ENCODE peak calls at places on chromosomes 7 and 10, in nine cellular contexts. X, P, N, L, K, M, E, R and O are unnamed samples.

GRCh38 chr7:28329616-28330373 is 82.5 kb upstream of the CREB5 start:
- DNase-seq in X (no peak), P (no peak), N (no peak), L (no peak), K (no peak), M (no peak), E (no peak), R (no peak), O (no peak)

GRCh38 chr7:92768501-92769360 is 67.6 kb downstream of the CDK6 start:
- DNase-seq in X (peak; percentile 49), P (no peak), N (no peak), L (no peak), K (peak; percentile 53), M (no peak), E (no peak), R (peak; percentile 60), O (no peak)

GRCh38 chr10:35803046-35803445 is 160.9 kb upstream of the FZD8 start:
- DNase-seq in X (no peak), P (no peak), N (no peak), L (no peak), K (no peak), M (no peak), E (no peak), R (no peak), O (no peak)

GRCh38 chr7:2571409-2571808 is 12.6 kb downstream of the IQCE start:
- DNase-seq in X (no peak), P (no peak), N (no peak), L (no peak), K (no peak), M (no peak), E (no peak), R (no peak), O (no peak)

GRCh38 chr10:15088428-15089261 is at the start of gene ACBD7:
- DNase-seq in X (no peak), P (peak; percentile 95), N (peak; percentile 52), L (no peak), K (peak; percentile 94), M (peak; percentile 60), E (peak; percentile 86), R (peak; percentile 97), O (peak; percentile 41)

GRCh38 chr7:55574062-55574717 is 1.9 kb upstream of the VOPP1 start:
- DNase-seq in X (no peak), P (no peak), N (no peak), L (no peak), K (no peak), M (no peak), E (no peak), R (no peak), O (no peak)

GRCh38 chr7:330554-331230 is 40.7 kb downstream of the FOXL3 start:
- DNase-seq in X (no peak), P (no peak), N (no peak), L (no peak), K (no peak), M (no peak), E (no peak), R (no peak), O (no peak)

GRCh38 chr10:117594722-117595121 is 52.2 kb downstream of the EMX2 start:
- DNase-seq in X (no peak), P (no peak), N (no peak), L (no peak), K (no peak), M (no peak), E (no peak), R (no peak), O (no peak)

GRCh38 chr7:106767073-106767472 is 98.0 kb upstream of the PIK3CG start:
- DNase-seq in X (no peak), P (no peak), N (no peak), L (no peak), K (no peak), M (no peak), E (peak; percentile 55), R (no peak), O (peak; percentile 5)

GRCh38 chr7:52504546-52504945 is 530.9 kb upstream of the POM121L12 start:
- DNase-seq in X (no peak), P (no peak), N (no peak), L (no peak), K (no peak), M (no peak), E (no peak), R (no peak), O (no peak)

GRCh38 chr7:152544481-152544927 is 108.7 kb upstream of the KMT2C start:
- DNase-seq in X (no peak), P (no peak), N (no peak), L (no peak), K (peak; percentile 72), M (no peak), E (no peak), R (no peak), O (no peak)

GRCh38 chr7:41910916-41911315 is 208.0 kb upstream of the INHBA start:
- DNase-seq in X (no peak), P (no peak), N (no peak), L (no peak), K (no peak), M (no peak), E (no peak), R (no peak), O (no peak)

GRCh38 chr10:100131571-100131970 is 49.9 kb upstream of the CPN1 start:
- DNase-seq in X (no peak), P (no peak), N (no peak), L (no peak), K (no peak), M (no peak), E (no peak), R (no peak), O (no peak)

GRCh38 chr7:48710995-48711394 is 213.4 kb upstream of the CDC14C start:
- DNase-seq in X (no peak), P (no peak), N (no peak), L (no peak), K (peak; percentile 30), M (no peak), E (no peak), R (no peak), O (no peak)

GRCh38 chr7:24756989-24757798 is at the start of gene GSDME:
- DNase-seq in X (no peak), P (peak; percentile 64), N (no peak), L (no peak), K (peak; percentile 84), M (peak; percentile 58), E (peak; percentile 24), R (peak; percentile 96), O (no peak)

GRCh38 chr10:59279991-59280390 is 82.4 kb downstream of the FAM13C start:
- DNase-seq in X (no peak), P (no peak), N (no peak), L (no peak), K (no peak), M (no peak), E (no peak), R (no peak), O (no peak)

GRCh38 chr10:59276133-59276532 is 86.2 kb downstream of the FAM13C start:
- DNase-seq in X (no peak), P (no peak), N (no peak), L (no peak), K (no peak), M (no peak), E (no peak), R (no peak), O (no peak)

GRCh38 chr10:59279476-59279875 is 82.9 kb downstream of the FAM13C start:
- DNase-seq in X (no peak), P (no peak), N (no peak), L (no peak), K (no peak), M (no peak), E (no peak), R (no peak), O (no peak)

GRCh38 chr10:59273453-59273852 is 88.9 kb downstream of the FAM13C start:
- DNase-seq in X (no peak), P (no peak), N (no peak), L (no peak), K (no peak), M (no peak), E (no peak), R (no peak), O (no peak)

GRCh38 chr10:59276928-59277327 is 85.4 kb downstream of the FAM13C start:
- DNase-seq in X (no peak), P (no peak), N (no peak), L (no peak), K (no peak), M (no peak), E (no peak), R (no peak), O (no peak)
- TF ChIP-seq REST in X (no peak), P (no peak), N (no peak), L (no peak), K (no peak), M (no peak), E (no peak), R (no peak), O (no peak)

DNA sequence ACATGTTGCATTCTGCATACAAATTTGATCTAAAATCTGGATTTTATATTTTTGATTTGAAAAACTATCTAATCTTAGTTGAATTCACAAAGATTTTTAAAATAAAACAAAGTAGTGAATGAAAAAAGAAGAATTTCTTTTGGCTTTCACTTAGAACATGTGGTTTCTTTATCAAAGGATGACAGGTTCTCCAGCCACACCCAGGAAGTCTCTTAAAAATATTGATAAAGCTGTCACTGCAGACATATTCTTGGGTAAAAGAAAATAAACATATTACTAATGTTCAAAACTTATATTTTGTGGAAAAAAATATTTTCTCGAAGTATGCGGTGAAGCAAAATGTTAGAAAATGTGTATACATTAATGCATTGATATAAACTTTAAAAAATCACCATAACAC is 44.3 kb downstream of the ARL4A start:
- DNase-seq in X (no peak), P (no peak), N (no peak), L (no peak), K (no peak), M (no peak), E (peak; percentile 78), R (no peak), O (no peak)
- H3K27ac ChIP-seq in X (no peak overlapping the region), P (no peak overlapping the region), N (no peak overlapping the region), L (no peak overlapping the region), K (no peak overlapping the region), M (no peak overlapping the region), E (peak overlapping the region; percentile 95), R (no peak overlapping the region), O (no peak overlapping the region)

GRCh38 chr10:91662993-91663392 is 30.1 kb upstream of the PPP1R3C start:
- DNase-seq in X (no peak), P (no peak), N (no peak), L (no peak), K (no peak), M (no peak), E (no peak), R (no peak), O (no peak)
- TF ChIP-seq REST in X (no peak), P (no peak), N (no peak), L (no peak), K (no peak), M (no peak), E (no peak), R (no peak), O (no peak)

DNA sequence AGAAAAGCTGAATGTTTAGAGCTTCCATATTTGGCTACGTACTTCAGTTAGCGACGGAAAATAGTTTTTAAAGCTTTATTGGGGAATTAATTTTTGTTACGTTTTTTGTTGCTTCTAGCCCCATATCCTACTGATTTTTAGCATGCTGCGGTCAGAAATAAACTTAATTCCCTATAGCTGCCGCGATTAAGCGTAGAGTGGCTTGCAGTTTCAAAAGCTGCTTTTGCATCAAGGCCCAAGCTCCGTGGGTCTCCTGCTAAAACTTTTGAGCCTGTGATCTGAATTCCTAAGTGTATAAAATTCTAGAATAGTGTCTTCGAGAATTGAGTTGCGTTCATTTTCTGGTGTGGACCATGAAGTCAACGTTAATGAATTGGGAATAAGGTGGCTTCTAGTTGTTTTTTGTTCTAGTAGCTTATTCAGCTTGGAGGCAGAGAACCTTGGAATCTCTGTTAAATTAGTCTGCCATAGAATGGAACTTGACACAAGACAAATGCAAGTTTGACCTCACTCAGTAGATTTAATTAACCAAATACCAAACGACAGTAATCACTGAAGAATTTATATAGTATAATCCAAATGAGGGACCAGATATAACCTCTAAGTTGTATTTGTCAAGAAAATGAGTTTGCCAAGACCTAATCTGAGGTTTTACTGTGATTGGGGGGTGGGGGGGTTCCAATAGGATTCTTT is 977 bp downstream of the CALU start:
- DNase-seq in X (no peak), P (no peak), N (no peak), L (no peak), K (no peak), M (no peak), E (no peak), R (no peak), O (no peak)
- H3K27ac ChIP-seq in X (peak overlapping the region; percentile 91), P (peak overlapping the region; percentile 81), N (peak overlapping the region; percentile 81), L (peak overlapping the region; percentile 90), K (peak overlapping the region; percentile 83), M (peak overlapping the region; percentile 93), E (peak overlapping the region; percentile 90), R (peak overlapping the region; percentile 92), O (peak overlapping the region; percentile 74)